ENCODE peak calls at places on chromosomes 5 and 9, in nine cellular contexts. E is AG08396; L is activated CD4-positive, alpha-beta T cell treated with anti-CD3 and anti-CD28 coated beads, Interleukin-2, amount 50 U/mL, for 24 hours; S is T-helper 1 cell; X is activated CD4-positive, CD25-positive, alpha-beta regulatory T cell treated with anti-CD3 and anti-CD28 coated beads, Interleukin-2, amount 50 U/mL, for 72 hours; H is CD4-positive, alpha-beta T cell; B is NCI-H1417; K is NB4; I is RWPE1. O is an unnamed sample.

GRCh38 chr9:135087489-135087791 is at the start of gene OLFM1:
- DNase-seq in E (peak; percentile 90), L (peak; percentile 4), S (peak; percentile 31), X (no peak), H (no peak), B (no peak), K (no peak), I (peak; percentile 92), O (peak; percentile 50)

GRCh38 chr5:38846379-38846967 is 661 bp downstream of the OSMR start:
- DNase-seq in E (peak; percentile 29), L (no peak), S (no peak), X (no peak), H (no peak), B (no peak), K (no peak), I (peak; percentile 42), O (no peak)

GRCh38 chr9:76964612-76965011 is 54.8 kb upstream of the FOXB2 start:
- DNase-seq in E (no peak), L (no peak), S (no peak), X (no peak), H (no peak), B (no peak), K (no peak), I (no peak), O (no peak)

GRCh38 chr5:146699729-146700430 is 178.7 kb downstream of the PPP2R2B start:
- DNase-seq in E (no peak), L (no peak), S (no peak), X (no peak), H (no peak), B (peak; percentile 50), K (no peak), I (no peak), O (no peak)

GRCh38 chr5:177446184-177447065 is at the start of gene PRR7:
- DNase-seq in E (peak; percentile 94), L (no peak), S (peak; percentile 75), X (peak; percentile 74), H (peak; percentile 72), B (peak; percentile 73), K (peak; percentile 80), I (peak; percentile 76), O (peak; percentile 29)

GRCh38 chr9:36862206-36863145 is 171.6 kb downstream of the PAX5 start:
- DNase-seq in E (peak; percentile 79), L (no peak), S (no peak), X (no peak), H (no peak), B (peak; percentile 23), K (peak; percentile 40), I (peak; percentile 44), O (peak; percentile 12)

GRCh38 chr5:157994271-157994691 is 135.3 kb upstream of the CLINT1 start:
- DNase-seq in E (no peak), L (no peak), S (peak; percentile 50), X (no peak), H (no peak), B (no peak), K (no peak), I (no peak), O (no peak)

GRCh38 chr5:131466171-131466766 is 168.8 kb downstream of the RAPGEF6 start:
- DNase-seq in E (peak; percentile 34), L (no peak), S (no peak), X (no peak), H (no peak), B (no peak), K (peak; percentile 12), I (peak; percentile 45), O (no peak)

GRCh38 chr5:36079200-36079761 is 12.6 kb upstream of the UGT3A2 start:
- DNase-seq in E (peak; percentile 55), L (peak; percentile 8), S (peak; percentile 43), X (no peak), H (no peak), B (peak; percentile 84), K (peak; percentile 66), I (peak; percentile 77), O (peak; percentile 14)

GRCh38 chr5:88108490-88109279 is 160.0 kb downstream of the TMEM161B start:
- DNase-seq in E (no peak), L (no peak), S (no peak), X (no peak), H (no peak), B (no peak), K (no peak), I (no peak), O (peak; percentile 10)

GRCh38 chr9:86181379-86182315 is 77.8 kb downstream of the C9orf153 start:
- DNase-seq in E (no peak), L (no peak), S (no peak), X (no peak), H (no peak), B (no peak), K (no peak), I (peak; percentile 37), O (no peak)

GRCh38 chr9:101727621-101728524 is 10.6 kb downstream of the GRIN3A start:
- DNase-seq in E (no peak), L (no peak), S (no peak), X (no peak), H (no peak), B (peak; percentile 77), K (peak; percentile 39), I (peak; percentile 34), O (peak; percentile 11)

GRCh38 chr9:76109953-76110352 is 219.5 kb downstream of the PCSK5 start:
- DNase-seq in E (peak; percentile 29), L (no peak), S (no peak), X (no peak), H (no peak), B (no peak), K (no peak), I (peak; percentile 17), O (no peak)

O was measured in foreskin melanocyte.